ENCODE peak calls at places on chromosomes 6 and 20, in seven cellular contexts. W is left lung; A is epithelial cell of esophagus; Y is CD8-positive, alpha-beta T cell; E is RWPE1; B is lower lobe of right lung; U is GM13977. F is an unnamed sample.

GRCh38 chr6:138655828-138656227 is 117.7 kb upstream of the CCDC28A start:
- DNase-seq in B (no peak), A (no peak), W (no peak), Y (no peak), U (no peak), E (no peak), F (no peak)

GRCh38 chr6:117829594-117830319 is 77.3 kb upstream of the SLC35F1 start:
- DNase-seq in E (peak), Y (no peak), U (peak), B (no peak), A (peak), W (no peak), F (peak)

GRCh38 chr6:15510536-15511247 is 152.1 kb downstream of the DTNBP1 start:
- DNase-seq in E (no peak), W (no peak), A (no peak), B (no peak), Y (no peak), U (no peak), F (no peak)

GRCh38 chr6:41167173-41167963 is 4.5 kb upstream of the TREM2 start:
- DNase-seq in U (no peak), A (peak), Y (no peak), B (no peak), E (peak), W (no peak), F (peak)

GRCh38 chr20:34249291-34249690 is 8.1 kb downstream of the ASIP start:
- DNase-seq in E (no peak), U (peak), B (no peak), W (peak), A (no peak), Y (no peak), F (no peak)

GRCh38 chr20:19056909-19057308 is 155.5 kb upstream of the SLC24A3 start:
- DNase-seq in B (no peak), A (no peak), W (no peak), U (no peak), E (no peak), Y (no peak), F (no peak)

GRCh38 chr20:45470262-45470931 is 844 bp downstream of the WFDC2 start:
- DNase-seq in B (peak), U (peak), W (peak), E (no peak), A (peak), Y (no peak), F (peak)

GRCh38 chr6:21587925-21588811 is 5.4 kb upstream of the SOX4 start:
- DNase-seq in E (peak), Y (no peak), B (peak), A (peak), U (peak), W (peak), F (peak)

GRCh38 chr20:18272451-18272850 is 15.9 kb upstream of the ZNF133 start:
- DNase-seq in E (no peak), Y (no peak), B (no peak), A (peak), W (no peak), U (no peak), F (no peak)

GRCh38 chr6:27890351-27891299 is 21.6 kb downstream of the OR2B2 start:
- DNase-seq in U (peak), W (peak), B (peak), E (peak), A (peak), Y (peak), F (peak)

GRCh38 chr6:106373502-106374239 is 13.2 kb downstream of the CRYBG1 start:
- DNase-seq in W (no peak), A (no peak), B (no peak), E (no peak), U (no peak), Y (no peak), F (no peak)

GRCh38 chr6:72286911-72287311 is 335.0 kb upstream of the KCNQ5 start:
- DNase-seq in Y (no peak), B (no peak), U (no peak), E (peak), A (peak), W (no peak), F (no peak)

GRCh38 chr6:15027472-15027871 is 218.4 kb upstream of the JARID2 start:
- DNase-seq in A (no peak), U (no peak), E (no peak), Y (no peak), B (no peak), W (no peak), F (no peak)

GRCh38 chr6:41727705-41728072 is 7.7 kb downstream of the TFEB start:
- DNase-seq in W (no peak), B (peak), Y (no peak), U (no peak), A (no peak), E (no peak), F (no peak)

GRCh38 chr6:99519446-99519845 is 4.2 kb upstream of the USP45 start:
- DNase-seq in E (no peak), A (no peak), B (no peak), W (no peak), U (no peak), Y (no peak), F (no peak)
- TF ChIP-seq CTCF in E (no peak), A (no peak), B (no peak), W (no peak), U (no peak), Y (no peak), F (no peak)

DNA sequence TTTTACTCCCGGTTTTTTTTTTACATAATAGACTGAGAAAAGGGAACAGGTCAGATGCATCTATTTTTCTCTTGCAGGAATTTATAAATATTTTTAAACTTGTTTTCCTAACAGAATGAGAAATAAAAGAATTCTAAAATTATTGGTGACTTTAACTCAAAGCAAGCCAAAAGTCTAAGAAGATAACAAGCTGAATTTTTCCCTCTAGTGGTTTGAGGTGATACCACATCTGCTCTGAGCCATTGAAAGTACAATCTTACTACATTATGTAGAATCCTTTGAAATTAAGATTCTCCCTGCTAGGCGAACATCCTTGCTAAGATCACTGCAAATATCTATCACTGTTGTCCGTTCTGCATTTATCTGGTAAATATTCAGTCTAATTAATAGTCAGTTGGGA is 10.7 kb upstream of the STMND1 start:
- DNase-seq in W (no peak), B (no peak), A (peak), Y (no peak), U (no peak), E (no peak), F (no peak)
- TF ChIP-seq CTCF in W (peak), B (no peak), A (peak), Y (no peak), U (no peak), E (no peak), F (no peak)

GRCh38 chr6:68445926-68446325 is 189.2 kb upstream of the ADGRB3 start:
- DNase-seq in U (no peak), W (no peak), A (no peak), B (no peak), Y (no peak), E (no peak), F (no peak)

GRCh38 chr6:68447112-68447511 is 188.0 kb upstream of the ADGRB3 start:
- DNase-seq in W (no peak), Y (no peak), U (no peak), B (no peak), A (no peak), E (no peak), F (no peak)

DNA sequence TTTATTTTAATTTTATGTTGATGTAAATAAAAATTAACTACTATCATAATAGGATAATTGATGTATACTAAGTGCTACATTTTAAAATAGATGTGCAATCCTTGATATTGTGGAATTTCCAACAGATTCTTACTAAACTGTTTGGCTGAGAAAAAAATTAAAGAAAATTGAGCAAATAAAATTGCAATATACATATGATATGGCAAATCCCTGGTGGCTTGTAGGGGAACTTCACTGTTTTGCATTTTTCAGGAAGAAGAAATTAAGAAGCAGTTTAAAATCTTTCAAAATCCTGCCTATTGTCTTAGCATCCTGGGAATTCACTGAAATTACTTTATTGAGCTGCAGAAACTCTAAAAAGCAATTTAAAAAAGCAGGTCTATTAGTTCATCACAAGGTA is 191.4 kb upstream of the ADGRB3 start:
- DNase-seq in B (no peak), E (no peak), Y (no peak), W (no peak), U (no peak), A (no peak), F (no peak)
- TF ChIP-seq CTCF in B (no peak), E (no peak), Y (no peak), W (no peak), U (no peak), A (no peak), F (no peak)

GRCh38 chr20:4916991-4917881 is 84.1 kb downstream of the SLC23A2 start:
- DNase-seq in B (peak), W (no peak), U (no peak), Y (no peak), A (no peak), E (no peak), F (no peak)
- TF ChIP-seq CTCF in B (no peak), W (no peak), U (no peak), Y (no peak), A (no peak), E (no peak), F (no peak)

GRCh38 chr20:64177420-64177783 is 13.2 kb downstream of the MYT1 start:
- DNase-seq in B (peak), Y (no peak), A (no peak), U (no peak), W (no peak), E (no peak), F (no peak)
- TF ChIP-seq CTCF in B (no peak), Y (no peak), A (no peak), U (no peak), W (no peak), E (no peak), F (no peak)

DNA sequence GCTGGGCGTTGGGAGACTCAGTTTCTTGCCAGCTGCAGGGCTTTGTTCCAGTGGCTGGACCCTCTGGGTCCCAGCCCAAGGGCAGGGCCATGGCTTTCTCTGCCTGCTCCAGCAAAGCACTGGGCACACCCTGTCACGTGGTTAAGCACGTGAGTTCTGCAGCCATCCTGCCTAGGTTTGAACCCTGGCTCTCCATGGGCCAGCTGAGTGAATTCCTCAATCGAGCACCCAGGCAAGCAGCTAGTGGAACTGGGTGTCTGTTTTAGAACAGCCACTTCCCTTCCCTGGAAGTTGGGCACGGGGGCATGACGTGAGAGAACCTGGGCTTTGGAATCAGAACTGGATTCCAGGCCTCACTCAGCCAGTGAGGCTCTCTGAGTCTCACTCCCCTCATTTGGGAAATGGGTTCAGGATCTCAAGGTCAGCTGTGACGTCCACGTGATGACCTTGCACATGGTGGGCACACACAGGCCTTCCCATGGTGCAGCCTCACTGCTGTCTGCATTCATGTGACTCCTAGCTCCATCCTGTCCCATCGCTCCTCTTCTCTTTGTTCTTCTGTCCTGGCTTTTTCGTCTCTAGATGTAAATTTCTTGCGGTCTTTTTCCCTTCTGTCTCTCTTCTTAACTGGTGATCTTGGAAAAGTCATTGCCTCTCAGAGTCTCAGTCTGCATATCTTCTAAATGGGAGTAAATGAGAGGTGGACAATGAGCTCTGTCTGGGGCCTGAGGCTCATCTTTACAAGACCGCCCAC is 45.9 kb downstream of the NOL4L start:
- DNase-seq in U (no peak), W (no peak), E (no peak), A (no peak), Y (no peak), B (no peak), F (no peak)
- TF ChIP-seq CTCF in U (no peak), W (no peak), E (no peak), A (no peak), Y (no peak), B (no peak), F (no peak)

GRCh38 chr6:107458687-107459282 is 579 bp downstream of the PDSS2 start:
- DNase-seq in E (peak), B (no peak), Y (peak), A (peak), U (peak), W (peak), F (peak)

GRCh38 chr6:107460074-107460631 is 789 bp upstream of the PDSS2 start:
- DNase-seq in W (no peak), Y (no peak), E (peak), B (no peak), A (peak), U (no peak), F (no peak)

GRCh38 chr6:107459283-107460073 is at the start of gene PDSS2:
- DNase-seq in A (peak), Y (peak), B (peak), W (peak), E (peak), U (peak), F (peak)
- TF ChIP-seq CTCF in A (peak), Y (peak), B (peak), W (no peak), E (peak), U (peak), F (peak)

DNA sequence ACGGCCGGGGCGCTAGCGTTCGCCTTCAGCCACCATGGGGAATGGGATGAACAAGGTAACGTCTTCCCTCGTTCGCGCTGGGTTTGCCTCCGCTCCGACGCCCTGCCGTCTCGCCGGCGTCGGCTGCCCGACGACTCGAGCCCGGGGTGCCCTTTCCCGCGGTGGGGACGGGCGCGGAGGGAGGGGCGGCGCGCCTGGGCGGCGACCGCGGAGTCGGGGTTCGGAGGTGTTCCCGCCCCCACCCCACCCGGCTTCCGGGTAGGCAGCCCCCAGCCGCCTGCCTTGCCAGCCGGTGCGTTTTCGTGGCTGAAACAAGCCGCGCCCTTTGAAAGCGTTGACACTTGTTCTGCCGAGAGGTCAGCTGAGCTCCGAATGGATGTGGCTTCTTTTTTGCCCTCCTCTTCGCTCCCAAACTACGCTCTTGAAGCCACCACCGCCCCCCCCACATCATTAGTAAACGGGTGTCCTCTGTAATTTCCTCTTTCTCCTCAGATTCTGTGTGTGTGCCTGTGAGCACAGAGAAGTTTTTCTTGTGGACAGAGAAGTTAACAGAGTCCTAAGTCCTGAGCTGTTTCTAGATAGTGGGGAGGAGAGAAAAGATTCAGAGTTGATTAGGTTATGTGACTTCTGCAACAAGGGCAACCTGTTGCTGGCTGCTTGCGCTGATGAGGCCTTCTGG is 358 bp downstream of the DUSP22 start:
- DNase-seq in A (peak), Y (peak), B (peak), W (peak), U (peak), E (peak), F (peak)
- TF ChIP-seq CTCF in A (no peak), Y (no peak), B (no peak), W (no peak), U (no peak), E (no peak), F (no peak)

F was measured in Calu3.